ENCODE peak calls at places on chromosomes 3 and 15, in four cellular contexts. One of them, this sample, is unnamed.

GRCh38 chr3:115899050-115899449 is 275.7 kb downstream of the GAP43 start:
- DNase-seq in kidney: no peak
- DNase-seq in endothelial cell of umbilical vein: no peak
- DNase-seq in K562: no peak
- DNase-seq in this sample: no peak

GRCh38 chr15:56523521-56523920 is 58.6 kb upstream of the MNS1 start:
- DNase-seq in kidney: no peak
- DNase-seq in endothelial cell of umbilical vein: no peak
- DNase-seq in K562: no peak
- DNase-seq in this sample: no peak

GRCh38 chr3:72153477-72154314 is 368.7 kb upstream of the PROK2 start:
- DNase-seq in kidney: no peak
- DNase-seq in endothelial cell of umbilical vein: no peak
- DNase-seq in K562: no peak
- DNase-seq in this sample: no peak

GRCh38 chr3:12473503-12473902 is 10.8 kb upstream of the TSEN2 start:
- DNase-seq in kidney: no peak
- DNase-seq in endothelial cell of umbilical vein: no peak
- DNase-seq in K562: no peak
- DNase-seq in this sample: no peak

GRCh38 chr3:41404601-41405000 is 205.3 kb downstream of the CTNNB1 start:
- DNase-seq in kidney: no peak
- DNase-seq in endothelial cell of umbilical vein: no peak
- DNase-seq in K562: no peak
- DNase-seq in this sample: no peak

GRCh38 chr15:80106051-80106450 is 46.6 kb downstream of the ZFAND6 start:
- DNase-seq in kidney: no peak
- DNase-seq in endothelial cell of umbilical vein: no peak
- DNase-seq in K562: no peak
- DNase-seq in this sample: no peak

GRCh38 chr15:93986400-93986984 is 244.9 kb upstream of the MCTP2 start:
- DNase-seq in kidney: no peak
- DNase-seq in endothelial cell of umbilical vein: no peak
- DNase-seq in K562: no peak
- DNase-seq in this sample: no peak

GRCh38 chr3:99999541-99999940 is 114.8 kb downstream of the FILIP1L start:
- DNase-seq in kidney: no peak
- DNase-seq in endothelial cell of umbilical vein: no peak
- DNase-seq in K562: no peak
- DNase-seq in this sample: no peak

GRCh38 chr3:66397745-66398144 is 103.1 kb downstream of the LRIG1 start:
- DNase-seq in kidney: no peak
- DNase-seq in endothelial cell of umbilical vein: no peak
- DNase-seq in K562: no peak
- DNase-seq in this sample: no peak

GRCh38 chr3:100210777-100211145 is 50.0 kb upstream of the TBC1D23 start:
- DNase-seq in kidney: no peak
- DNase-seq in endothelial cell of umbilical vein: peak; percentile 83
- DNase-seq in K562: no peak
- DNase-seq in this sample: no peak

GRCh38 chr15:64997911-64998310 is 8.2 kb upstream of the SPG21 start:
- DNase-seq in kidney: no peak
- DNase-seq in endothelial cell of umbilical vein: no peak
- DNase-seq in K562: no peak
- DNase-seq in this sample: no peak

GRCh38 chr3:33525232-33525631 is 85.0 kb upstream of the UBP1 start:
- DNase-seq in kidney: no peak
- DNase-seq in endothelial cell of umbilical vein: no peak
- DNase-seq in K562: no peak
- DNase-seq in this sample: no peak

GRCh38 chr3:6179761-6180160 is 681.2 kb upstream of the GRM7 start:
- DNase-seq in kidney: no peak
- DNase-seq in endothelial cell of umbilical vein: no peak
- DNase-seq in K562: no peak
- DNase-seq in this sample: no peak

GRCh38 chr15:54017911-54018310 is 39.7 kb downstream of the UNC13C start:
- DNase-seq in kidney: no peak
- DNase-seq in endothelial cell of umbilical vein: no peak
- DNase-seq in K562: no peak
- DNase-seq in this sample: no peak

GRCh38 chr3:195796795-195797194 is 14.9 kb downstream of the MUC4 start:
- DNase-seq in kidney: peak; percentile 31
- DNase-seq in endothelial cell of umbilical vein: no peak
- DNase-seq in K562: no peak
- DNase-seq in this sample: no peak

GRCh38 chr3:34180532-34180931 is 382.1 kb downstream of the PDCD6IP start:
- DNase-seq in kidney: no peak
- DNase-seq in endothelial cell of umbilical vein: no peak
- DNase-seq in K562: no peak
- DNase-seq in this sample: no peak

GRCh38 chr3:8660271-8660731 is 15.7 kb upstream of the SSUH2 start:
- DNase-seq in kidney: no peak
- DNase-seq in endothelial cell of umbilical vein: peak; percentile 63
- DNase-seq in K562: no peak
- DNase-seq in this sample: no peak

GRCh38 chr15:68200016-68200861 is 4.9 kb downstream of the CALML4 start:
- DNase-seq in kidney: peak; percentile 70
- DNase-seq in endothelial cell of umbilical vein: no peak
- DNase-seq in K562: no peak
- DNase-seq in this sample: no peak

GRCh38 chr15:62187425-62187824 is 22.3 kb upstream of the C2CD4B start:
- DNase-seq in kidney: no peak
- DNase-seq in endothelial cell of umbilical vein: no peak
- DNase-seq in K562: no peak
- DNase-seq in this sample: no peak

GRCh38 chr15:72176155-72176554 is 21.4 kb downstream of the GRAMD2A start:
- DNase-seq in kidney: no peak
- DNase-seq in endothelial cell of umbilical vein: no peak
- DNase-seq in K562: no peak
- DNase-seq in this sample: no peak

GRCh38 chr3:129404130-129404529 is 24.3 kb downstream of the EFCAB12 start:
- DNase-seq in kidney: no peak
- DNase-seq in endothelial cell of umbilical vein: no peak
- DNase-seq in K562: no peak
- DNase-seq in this sample: no peak
- TF ChIP-seq CTCF in kidney: no peak
- TF ChIP-seq CTCF in endothelial cell of umbilical vein: no peak
- TF ChIP-seq CTCF in K562: no peak
- TF ChIP-seq CTCF in this sample: no peak

DNA sequence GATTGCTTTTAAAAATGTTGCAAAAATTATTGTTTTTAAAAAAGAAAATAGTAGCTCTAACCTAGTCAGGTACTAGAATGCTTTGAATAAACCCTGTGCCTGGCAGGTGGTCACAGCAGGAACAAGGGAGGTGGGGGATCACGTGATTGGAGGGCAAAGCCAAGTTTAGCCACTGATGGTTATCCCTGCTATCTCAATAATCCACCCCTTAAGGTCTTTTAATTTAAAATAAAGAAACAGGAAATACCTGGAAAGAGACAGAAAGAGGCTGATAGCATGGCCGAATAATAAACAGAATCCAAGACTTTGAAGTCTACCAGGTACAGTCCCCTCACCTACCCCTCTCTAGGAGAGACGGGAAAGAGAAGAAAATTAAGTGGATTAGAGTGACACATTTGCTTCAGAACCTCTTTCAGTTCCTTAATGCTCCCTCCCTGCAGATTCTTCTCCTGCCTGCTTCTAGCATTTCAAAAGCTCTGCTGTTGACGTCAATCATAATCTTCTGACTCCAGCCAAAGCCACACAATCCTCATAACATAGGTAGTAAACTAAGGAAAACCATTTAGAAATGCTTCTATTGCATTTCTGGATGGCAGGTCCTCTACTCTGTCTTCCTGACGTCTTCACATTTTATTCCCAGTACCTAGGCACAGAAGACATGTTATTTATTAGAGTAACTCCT is 303.4 kb upstream of the MME start:
- DNase-seq in kidney: no peak
- DNase-seq in endothelial cell of umbilical vein: no peak
- DNase-seq in K562: no peak
- DNase-seq in this sample: no peak
- H3K9ac ChIP-seq in kidney: no peak overlapping the region
- H3K9ac ChIP-seq in endothelial cell of umbilical vein: no peak overlapping the region
- H3K9ac ChIP-seq in K562: no peak overlapping the region
- H3K9ac ChIP-seq in this sample: no peak overlapping the region

GRCh38 chr15:52309154-52309548 is 13.5 kb upstream of the MYO5C start:
- DNase-seq in kidney: no peak
- DNase-seq in endothelial cell of umbilical vein: no peak
- DNase-seq in K562: no peak
- DNase-seq in this sample: no peak
- H3K27ac ChIP-seq in kidney: no peak overlapping the region
- H3K27ac ChIP-seq in endothelial cell of umbilical vein: no peak overlapping the region
- H3K27ac ChIP-seq in K562: no peak overlapping the region
- H3K27ac ChIP-seq in this sample: no peak overlapping the region

DNA sequence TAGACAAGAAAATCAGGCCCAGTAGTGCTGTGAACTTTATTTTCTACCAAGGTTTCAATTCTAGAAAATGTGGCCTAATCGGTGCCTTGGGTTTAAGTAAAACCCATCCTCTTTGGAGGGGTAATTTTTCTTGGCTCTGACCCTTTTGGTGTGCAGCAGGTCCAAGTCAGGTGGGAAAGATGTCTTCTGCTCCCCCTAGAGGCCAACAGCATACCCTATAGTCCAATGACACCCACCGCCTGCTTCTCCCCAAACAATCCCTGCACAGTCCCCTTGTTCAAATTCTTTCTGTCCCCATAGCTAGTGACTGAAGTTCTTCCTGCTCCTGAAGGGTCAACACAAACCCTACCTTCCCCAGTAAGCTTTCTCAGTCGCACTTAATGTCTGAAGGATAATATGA is 261.8 kb upstream of the GOLGA6L4 start:
- DNase-seq in kidney: no peak
- DNase-seq in endothelial cell of umbilical vein: no peak
- DNase-seq in K562: peak; percentile 27
- DNase-seq in this sample: no peak
- TF ChIP-seq CTCF in kidney: no peak
- TF ChIP-seq CTCF in endothelial cell of umbilical vein: no peak
- TF ChIP-seq CTCF in K562: peak; percentile 58
- TF ChIP-seq CTCF in this sample: peak; percentile 46

GRCh38 chr3:143071776-143072175 is 47.8 kb upstream of the CHST2 start:
- DNase-seq in kidney: no peak
- DNase-seq in endothelial cell of umbilical vein: no peak
- DNase-seq in K562: no peak
- DNase-seq in this sample: no peak
- H3K9ac ChIP-seq in kidney: no peak overlapping the region
- H3K9ac ChIP-seq in endothelial cell of umbilical vein: no peak overlapping the region
- H3K9ac ChIP-seq in K562: no peak overlapping the region
- H3K9ac ChIP-seq in this sample: no peak overlapping the region

GRCh38 chr15:98322551-98322950 is 325.8 kb upstream of the IGF1R start:
- DNase-seq in kidney: no peak
- DNase-seq in endothelial cell of umbilical vein: no peak
- DNase-seq in K562: no peak
- DNase-seq in this sample: no peak
- H3K27ac ChIP-seq in kidney: no peak overlapping the region
- H3K27ac ChIP-seq in endothelial cell of umbilical vein: no peak overlapping the region
- H3K27ac ChIP-seq in K562: no peak overlapping the region
- H3K27ac ChIP-seq in this sample: no peak overlapping the region

DNA sequence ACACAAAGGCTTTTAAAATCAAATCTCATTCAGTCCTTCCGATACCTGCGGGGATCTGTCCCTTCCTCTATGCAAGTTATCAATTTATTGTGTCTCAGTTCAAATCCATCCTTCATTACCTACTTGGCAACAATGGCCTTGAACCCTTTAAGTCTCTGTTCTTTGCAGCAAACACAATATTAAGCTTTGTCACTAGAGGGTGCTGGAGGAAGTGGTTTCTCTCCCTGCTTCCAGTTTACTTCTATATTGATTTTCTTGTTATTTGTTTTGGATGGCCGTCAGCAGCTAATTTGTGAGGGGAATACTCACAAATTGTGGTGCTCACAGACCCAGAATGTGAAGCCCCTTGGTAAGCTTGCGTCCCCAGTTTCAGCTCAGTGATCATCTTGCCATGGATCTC is 278.3 kb downstream of the FGF12 start:
- DNase-seq in kidney: no peak
- DNase-seq in endothelial cell of umbilical vein: no peak
- DNase-seq in K562: no peak
- DNase-seq in this sample: no peak
- TF ChIP-seq CTCF in kidney: no peak
- TF ChIP-seq CTCF in endothelial cell of umbilical vein: peak; percentile 28
- TF ChIP-seq CTCF in K562: no peak
- TF ChIP-seq CTCF in this sample: peak; percentile 51

GRCh38 chr3:62601238-62601856 is 228.0 kb upstream of the FEZF2 start:
- DNase-seq in kidney: no peak
- DNase-seq in endothelial cell of umbilical vein: peak; percentile 88
- DNase-seq in K562: no peak
- DNase-seq in this sample: no peak
- H3K9ac ChIP-seq in kidney: no peak overlapping the region
- H3K9ac ChIP-seq in endothelial cell of umbilical vein: peak overlapping the region; percentile 53
- H3K9ac ChIP-seq in K562: no peak overlapping the region
- H3K9ac ChIP-seq in this sample: no peak overlapping the region

GRCh38 chr3:58494107-58494506 is 2.2 kb downstream of the KCTD6 start:
- DNase-seq in kidney: no peak
- DNase-seq in endothelial cell of umbilical vein: no peak
- DNase-seq in K562: no peak
- DNase-seq in this sample: no peak
- H3K27ac ChIP-seq in kidney: no peak overlapping the region
- H3K27ac ChIP-seq in endothelial cell of umbilical vein: no peak overlapping the region
- H3K27ac ChIP-seq in K562: no peak overlapping the region
- H3K27ac ChIP-seq in this sample: no peak overlapping the region

DNA sequence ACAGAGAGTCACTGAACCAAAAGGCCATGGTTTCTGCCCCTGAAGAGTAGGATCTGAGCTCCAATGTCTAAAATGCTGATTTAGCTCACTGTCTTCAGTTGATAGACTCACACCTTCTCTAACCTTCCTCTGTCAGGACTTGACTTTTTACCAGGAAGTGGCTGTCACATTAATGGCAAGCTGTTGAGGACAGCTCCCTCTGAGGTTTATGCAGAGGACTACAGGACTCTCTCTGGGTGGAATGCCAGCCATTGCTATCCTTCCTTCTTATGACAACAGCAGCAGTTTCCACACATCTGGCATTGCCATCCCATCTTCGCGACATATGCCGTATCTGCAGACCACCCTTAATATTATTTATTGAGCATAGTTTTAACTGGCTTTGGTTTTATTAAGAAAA is 103.8 kb upstream of the PRICKLE2 start:
- DNase-seq in kidney: no peak
- DNase-seq in endothelial cell of umbilical vein: no peak
- DNase-seq in K562: no peak
- DNase-seq in this sample: no peak
- TF ChIP-seq CTCF in kidney: no peak
- TF ChIP-seq CTCF in endothelial cell of umbilical vein: no peak
- TF ChIP-seq CTCF in K562: no peak
- TF ChIP-seq CTCF in this sample: peak; percentile 20

This sample was measured in neural progenitor cell.